ENCODE peak calls at places on chromosome 5, in nine cellular contexts. S, H, O, J, L, Q, R, M and Z are unnamed samples. For H3K36me3, the result is how much of the 10 kb centered on the place peaks cover.

GRCh38 chr5:179294131-179294780 is 51.0 kb downstream of the ADAMTS2 start:
- DNase-seq in S (no peak), H (no peak), O (no peak), J (no peak), L (no peak), Q (peak), R (no peak), M (peak), Z (no peak)

GRCh38 chr5:83444445-83444844 is 27.1 kb upstream of the VCAN start:
- DNase-seq in S (no peak), H (no peak), O (no peak), J (no peak), L (no peak), Q (no peak), R (no peak), M (no peak), Z (no peak)

GRCh38 chr5:54135042-54135441 is 175.3 kb downstream of the ARL15 start:
- DNase-seq in S (no peak), H (no peak), O (no peak), J (no peak), L (no peak), Q (no peak), R (no peak), M (no peak), Z (no peak)

GRCh38 chr5:173598686-173599085 is 17.8 kb downstream of the BOD1 start:
- DNase-seq in S (no peak), H (no peak), O (no peak), J (no peak), L (no peak), Q (no peak), R (no peak), M (no peak), Z (no peak)

GRCh38 chr5:137488974-137489373 is 10.2 kb downstream of the SPOCK1 start:
- DNase-seq in S (no peak), H (no peak), O (no peak), J (no peak), L (no peak), Q (no peak), R (no peak), M (no peak), Z (no peak)

GRCh38 chr5:154086123-154086522 is 47.4 kb downstream of the MFAP3 start:
- DNase-seq in S (no peak), H (no peak), O (no peak), J (no peak), L (no peak), Q (no peak), R (no peak), M (no peak), Z (no peak)

GRCh38 chr5:83777856-83778255 is 57.2 kb upstream of the HAPLN1 start:
- DNase-seq in S (no peak), H (no peak), O (no peak), J (no peak), L (no peak), Q (no peak), R (no peak), M (no peak), Z (no peak)

GRCh38 chr5:12959744-12960143 is 984.7 kb downstream of the DNAH5 start:
- DNase-seq in S (no peak), H (no peak), O (no peak), J (no peak), L (no peak), Q (no peak), R (no peak), M (no peak), Z (no peak)

GRCh38 chr5:133367413-133367812 is 244.9 kb downstream of the FSTL4 start:
- DNase-seq in S (no peak), H (no peak), O (no peak), J (no peak), L (no peak), Q (no peak), R (peak), M (no peak), Z (peak)

GRCh38 chr5:93581738-93582414 is 857 bp upstream of the NR2F1-AS1 start:
- DNase-seq in S (no peak), H (no peak), O (no peak), J (no peak), L (no peak), Q (no peak), R (no peak), M (no peak), Z (no peak)

GRCh38 chr5:54794437-54794970 is 190.9 kb downstream of the ESM1 start:
- DNase-seq in S (no peak), H (no peak), O (no peak), J (no peak), L (no peak), Q (no peak), R (no peak), M (no peak), Z (no peak)

GRCh38 chr5:38483788-38484398 is 72.6 kb downstream of the LIFR start:
- DNase-seq in S (no peak), H (no peak), O (no peak), J (no peak), L (no peak), Q (no peak), R (no peak), M (no peak), Z (no peak)

GRCh38 chr5:9187614-9188013 is 358.3 kb downstream of the SEMA5A start:
- DNase-seq in S (no peak), H (no peak), O (no peak), J (no peak), L (no peak), Q (no peak), R (no peak), M (no peak), Z (no peak)

GRCh38 chr5:56459394-56459793 is 226.3 kb upstream of the ANKRD55 start:
- DNase-seq in S (no peak), H (no peak), O (no peak), J (no peak), L (no peak), Q (no peak), R (no peak), M (no peak), Z (no peak)

GRCh38 chr5:170233358-170233892 is 640 bp downstream of the C5orf58 start:
- DNase-seq in S (no peak), H (no peak), O (no peak), J (no peak), L (no peak), Q (no peak), R (no peak), M (no peak), Z (no peak)

GRCh38 chr5:165559645-165560044 is 2054.2 kb downstream of the MAT2B start:
- DNase-seq in S (no peak), H (no peak), O (no peak), J (no peak), L (no peak), Q (no peak), R (no peak), M (no peak), Z (no peak)

GRCh38 chr5:143054480-143054941 is 284.3 kb downstream of the ARHGAP26 start:
- DNase-seq in S (no peak), H (no peak), O (no peak), J (no peak), L (no peak), Q (no peak), R (no peak), M (no peak), Z (no peak)

GRCh38 chr5:15943487-15943886 is 236.1 kb downstream of the MARCHF11 start:
- DNase-seq in S (no peak), H (no peak), O (no peak), J (no peak), L (no peak), Q (no peak), R (no peak), M (no peak), Z (no peak)

GRCh38 chr5:93510626-93511420 is 70.2 kb downstream of the NR2F1-AS1 start:
- DNase-seq in S (no peak), H (no peak), O (no peak), J (no peak), L (no peak), Q (no peak), R (no peak), M (no peak), Z (no peak)

GRCh38 chr5:38535281-38535750 is 21.1 kb downstream of the LIFR start:
- DNase-seq in S (no peak), H (no peak), O (no peak), J (no peak), L (no peak), Q (no peak), R (no peak), M (no peak), Z (no peak)

GRCh38 chr5:134824681-134825080 is 21.1 kb upstream of the C5orf24 start:
- DNase-seq in S (no peak), H (no peak), O (no peak), J (no peak), L (no peak), Q (no peak), R (no peak), M (no peak), Z (no peak)

GRCh38 chr5:34008721-34009120 is 871 bp upstream of the AMACR start:
- DNase-seq in S (no peak), H (no peak), O (no peak), J (no peak), L (no peak), Q (no peak), R (no peak), M (no peak), Z (no peak)

GRCh38 chr5:55821731-55822512 is 29.2 kb upstream of the IL31RA start:
- DNase-seq in S (peak), H (no peak), O (peak), J (peak), L (no peak), Q (no peak), R (no peak), M (no peak), Z (no peak)

GRCh38 chr5:179217356-179217755 is 127.9 kb downstream of the ADAMTS2 start:
- DNase-seq in S (no peak), H (no peak), O (no peak), J (no peak), L (no peak), Q (no peak), R (no peak), M (no peak), Z (no peak)

GRCh38 chr5:140633081-140633471 is at the start of gene CD14:
- DNase-seq in S (peak), H (peak), O (peak), J (no peak), L (peak), Q (no peak), R (peak), M (peak), Z (peak)

GRCh38 chr5:132298305-132298704 is 4.1 kb downstream of the SLC22A4 start:
- DNase-seq in S (no peak), H (no peak), O (no peak), J (no peak), L (no peak), Q (no peak), R (no peak), M (no peak), Z (no peak)

GRCh38 chr5:42951169-42951846 is 88.8 kb downstream of the ANXA2R start:
- DNase-seq in S (peak), H (peak), O (peak), J (peak), L (no peak), Q (peak), R (peak), M (peak), Z (peak)

GRCh38 chr5:50709471-50709870 is 43.0 kb downstream of the PARP8 start:
- DNase-seq in S (no peak), H (no peak), O (no peak), J (no peak), L (no peak), Q (no peak), R (no peak), M (no peak), Z (no peak)

GRCh38 chr5:178116406-178116885 is 3.1 kb downstream of the N4BP3 start:
- DNase-seq in S (no peak), H (no peak), O (no peak), J (peak), L (no peak), Q (no peak), R (no peak), M (no peak), Z (no peak)

DNA sequence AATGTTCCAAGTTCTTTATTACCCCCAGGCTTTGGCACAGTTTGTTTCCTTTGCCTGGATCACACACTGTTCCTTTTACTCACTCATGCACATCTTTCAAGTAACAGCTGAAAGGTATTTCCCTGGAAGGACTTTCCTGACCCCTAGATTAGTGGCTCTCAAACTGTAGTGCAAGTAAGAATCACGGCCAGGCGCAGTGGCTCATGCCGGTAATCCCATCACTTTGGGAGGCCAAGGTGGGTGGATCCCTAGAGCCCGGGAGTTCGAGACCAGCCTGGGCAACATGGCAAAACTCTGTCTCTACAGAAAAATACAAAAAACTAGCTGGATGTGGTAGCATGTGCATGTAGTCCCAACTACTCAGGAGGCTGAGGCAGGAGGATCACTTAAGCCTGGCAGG is 19.1 kb upstream of the DELE1 start:
- DNase-seq in S (no peak), H (no peak), O (peak), J (no peak), L (no peak), Q (no peak), R (peak), M (no peak), Z (no peak)
- H3K36me3 ChIP-seq in S (under half), H (under half), O (under half), J (under half), L (under half), Q (under half), R (under half), M (under half), Z (under half)

GRCh38 chr5:1686066-1686802 is 113.4 kb downstream of the MRPL36 start:
- DNase-seq in S (no peak), H (no peak), O (no peak), J (no peak), L (peak), Q (no peak), R (peak), M (no peak), Z (no peak)

GRCh38 chr5:1687301-1687970 is 112.2 kb downstream of the MRPL36 start:
- DNase-seq in S (no peak), H (no peak), O (no peak), J (no peak), L (peak), Q (no peak), R (peak), M (no peak), Z (no peak)

GRCh38 chr5:1681955-1682354 is 117.7 kb downstream of the MRPL36 start:
- DNase-seq in S (no peak), H (no peak), O (no peak), J (no peak), L (no peak), Q (no peak), R (no peak), M (no peak), Z (no peak)

DNA sequence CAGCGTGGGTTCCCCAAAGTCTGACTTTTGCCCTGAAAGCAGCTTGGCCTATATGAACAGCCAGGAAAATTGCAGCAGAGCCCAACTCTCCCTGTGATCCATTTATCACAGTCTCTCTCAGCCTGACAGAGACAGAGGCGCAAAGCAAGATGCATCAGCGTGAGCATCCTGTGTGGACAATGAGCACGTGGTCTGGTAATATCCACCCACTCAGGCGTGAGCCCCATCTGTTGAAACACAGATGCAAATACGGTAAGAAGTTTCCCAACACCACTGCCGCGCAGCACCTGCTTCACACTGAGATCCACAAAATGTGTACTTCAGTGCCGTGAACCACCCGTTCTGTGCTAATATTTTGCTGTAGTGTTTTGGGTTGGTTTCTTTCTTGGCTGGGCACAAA is 114.6 kb downstream of the MRPL36 start:
- DNase-seq in S (no peak), H (no peak), O (no peak), J (no peak), L (peak), Q (no peak), R (peak), M (no peak), Z (no peak)
- H3K27ac ChIP-seq in S (no peak), H (no peak), O (no peak), J (no peak), L (no peak), Q (no peak), R (no peak), M (no peak), Z (no peak)

DNA sequence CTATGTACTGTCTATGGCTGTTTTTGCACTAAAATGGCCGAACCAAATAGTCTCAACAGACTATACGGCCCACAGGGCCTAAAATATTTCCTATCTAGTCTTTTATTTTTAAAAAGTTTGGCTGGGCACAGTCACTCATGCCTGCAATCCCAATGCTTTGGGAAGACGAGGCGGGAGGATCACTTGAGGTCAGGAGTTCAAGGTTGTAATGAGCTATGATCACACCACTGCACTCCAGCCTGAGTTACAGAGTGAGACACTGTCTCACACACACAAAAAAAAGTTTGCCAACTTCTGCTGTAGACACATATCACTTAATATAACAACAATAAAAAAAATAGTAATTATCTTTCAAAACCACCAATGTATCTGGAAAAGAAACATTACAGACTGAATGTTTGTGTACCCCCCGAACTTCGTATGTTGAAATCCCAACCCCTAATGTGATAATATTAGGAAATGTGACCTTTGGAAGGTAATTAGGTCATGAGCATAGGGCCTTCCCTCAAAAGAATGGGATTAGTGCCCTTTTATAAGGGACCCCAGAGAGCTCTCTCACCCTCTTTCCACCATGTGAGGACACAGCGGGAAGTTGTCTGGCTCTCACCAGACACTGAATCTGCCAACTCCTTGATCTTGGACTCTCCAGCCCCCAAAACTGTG is 53.5 kb upstream of the HK3 start:
- DNase-seq in S (no peak), H (no peak), O (no peak), J (no peak), L (no peak), Q (no peak), R (no peak), M (no peak), Z (no peak)
- H3K36me3 ChIP-seq in S (half or more), H (half or more), O (under half), J (under half), L (under half), Q (under half), R (half or more), M (half or more), Z (under half)

GRCh38 chr5:91469517-91470165 is 86.5 kb upstream of the ARRDC3 start:
- DNase-seq in S (no peak), H (no peak), O (no peak), J (no peak), L (no peak), Q (no peak), R (no peak), M (no peak), Z (peak)

GRCh38 chr5:91474201-91474600 is 91.1 kb upstream of the ARRDC3 start:
- DNase-seq in S (no peak), H (no peak), O (no peak), J (no peak), L (no peak), Q (no peak), R (no peak), M (no peak), Z (no peak)

GRCh38 chr5:91464886-91465646 is 81.9 kb upstream of the ARRDC3 start:
- DNase-seq in S (no peak), H (no peak), O (no peak), J (no peak), L (no peak), Q (no peak), R (no peak), M (no peak), Z (no peak)

GRCh38 chr5:91468643-91469422 is 85.7 kb upstream of the ARRDC3 start:
- DNase-seq in S (no peak), H (no peak), O (no peak), J (no peak), L (no peak), Q (no peak), R (no peak), M (no peak), Z (no peak)
- H3K27ac ChIP-seq in S (peak), H (no peak), O (no peak), J (no peak), L (peak), Q (no peak), R (peak), M (no peak), Z (peak)

GRCh38 chr5:112822456-112822855 is 38.6 kb upstream of the SRP19 start:
- DNase-seq in S (no peak), H (no peak), O (no peak), J (no peak), L (no peak), Q (no peak), R (no peak), M (no peak), Z (no peak)

GRCh38 chr5:112823181-112823580 is 37.9 kb upstream of the SRP19 start:
- DNase-seq in S (no peak), H (no peak), O (no peak), J (no peak), L (no peak), Q (no peak), R (no peak), M (no peak), Z (no peak)

GRCh38 chr5:112823656-112824055 is 37.4 kb upstream of the SRP19 start:
- DNase-seq in S (no peak), H (no peak), O (no peak), J (no peak), L (no peak), Q (no peak), R (no peak), M (no peak), Z (no peak)

GRCh38 chr5:112820246-112820645 is 40.8 kb upstream of the SRP19 start:
- DNase-seq in S (no peak), H (no peak), O (no peak), J (no peak), L (no peak), Q (no peak), R (no peak), M (no peak), Z (no peak)

DNA sequence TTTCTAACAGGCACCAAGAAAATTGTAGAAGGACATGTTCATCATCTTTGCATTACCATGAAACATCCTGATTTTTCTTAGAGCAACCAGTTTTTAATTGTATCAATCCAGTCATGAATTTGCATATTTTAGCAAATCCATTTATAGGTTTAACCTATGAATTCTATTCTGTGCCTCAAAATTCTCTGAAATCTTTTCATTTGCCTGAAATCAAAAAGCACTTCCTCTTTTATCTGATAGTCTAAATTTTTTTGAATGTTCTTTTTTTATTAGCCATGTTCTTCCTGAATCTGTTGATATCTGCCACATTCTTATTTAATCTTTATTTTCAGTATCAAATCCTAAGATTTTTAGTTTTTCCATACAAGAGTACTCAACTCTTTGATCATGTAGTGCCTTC is 36.9 kb upstream of the SRP19 start:
- DNase-seq in S (no peak), H (no peak), O (no peak), J (no peak), L (no peak), Q (no peak), R (no peak), M (no peak), Z (no peak)
- H3K36me3 ChIP-seq in S (half or more), H (half or more), O (under half), J (under half), L (under half), Q (under half), R (half or more), M (half or more), Z (half or more)